ENCODE peak calls at places on chromosomes 5 and 9, in six cellular contexts. F is Karpas-422, N is Ammon's horn, O is RPMI8226, S is AG04449, U is aorta. L is an unnamed sample.

GRCh38 chr9:27358007-27358406 is 61.1 kb upstream of the EQTN start:
- DNase-seq in F (no peak), N (no peak), O (no peak), S (no peak), U (no peak), L (no peak)

GRCh38 chr5:33439905-33440481 is 772 bp upstream of the TARS1 start:
- DNase-seq in F (no peak), N (no peak), O (no peak), S (no peak), U (no peak), L (no peak)

GRCh38 chr5:119966028-119966427 is 336.7 kb downstream of the FAM170A start:
- DNase-seq in F (no peak), N (no peak), O (no peak), S (no peak), U (no peak), L (no peak)

GRCh38 chr5:10842823-10843222 is 81.8 kb upstream of the DAP start:
- DNase-seq in F (no peak), N (no peak), O (no peak), S (no peak), U (no peak), L (no peak)

GRCh38 chr9:5062631-5063030 is 77.6 kb downstream of the JAK2 start:
- DNase-seq in F (no peak), N (no peak), O (no peak), S (no peak), U (no peak), L (no peak)

GRCh38 chr9:70091553-70091952 is 47.9 kb downstream of the MAMDC2 start:
- DNase-seq in F (no peak), N (no peak), O (no peak), S (no peak), U (no peak), L (no peak)

GRCh38 chr9:3888496-3888858 is 362.7 kb upstream of the RFX3 start:
- DNase-seq in F (no peak), N (no peak), O (no peak), S (no peak), U (no peak), L (no peak)

GRCh38 chr9:19229725-19230355 is 653 bp upstream of the DENND4C start:
- DNase-seq in F (peak), N (no peak), O (no peak), S (no peak), U (peak), L (peak)

GRCh38 chr5:174511711-174512253 is 212.6 kb upstream of the MSX2 start:
- DNase-seq in F (no peak), N (no peak), O (no peak), S (no peak), U (no peak), L (no peak)

GRCh38 chr9:4604678-4605095 is 57.4 kb upstream of the PLPP6 start:
- DNase-seq in F (peak), N (peak), O (peak), S (no peak), U (no peak), L (peak)

GRCh38 chr5:43312699-43313034 is 545 bp downstream of the HMGCS1 start:
- DNase-seq in F (peak), N (no peak), O (peak), S (no peak), U (no peak), L (no peak)

GRCh38 chr5:95809414-95809960 is 13.0 kb downstream of the GLRX start:
- DNase-seq in F (no peak), N (peak), O (no peak), S (no peak), U (no peak), L (no peak)

GRCh38 chr5:65120371-65120967 is 351.7 kb downstream of the CWC27 start:
- DNase-seq in F (no peak), N (no peak), O (no peak), S (no peak), U (no peak), L (no peak)

GRCh38 chr5:10559151-10559550 is 4.7 kb upstream of the ANKRD33B start:
- DNase-seq in F (no peak), N (no peak), O (no peak), S (no peak), U (no peak), L (no peak)